ENCODE peak calls at places on chromosome 6, in six cellular contexts. P, E, M, G, F and O are unnamed samples.

GRCh38 chr6:36933102-36933501 is 21.4 kb upstream of the PI16 start:
- DNase-seq in P (no peak), E (no peak), M (no peak), G (no peak), F (peak), O (no peak)

GRCh38 chr6:152452639-152453038 is 184.5 kb downstream of the SYNE1 start:
- DNase-seq in P (no peak), E (no peak), M (no peak), G (no peak), F (no peak), O (no peak)

GRCh38 chr6:143260857-143261256 is 189.6 kb downstream of the ADAT2 start:
- DNase-seq in P (no peak), E (no peak), M (no peak), G (no peak), F (peak), O (no peak)

GRCh38 chr6:108689279-108690161 is 128.8 kb downstream of the FOXO3 start:
- DNase-seq in P (peak), E (no peak), M (no peak), G (peak), F (peak), O (peak)

GRCh38 chr6:133171989-133172604 is 69.1 kb upstream of the EYA4 start:
- DNase-seq in P (no peak), E (no peak), M (no peak), G (no peak), F (no peak), O (no peak)

GRCh38 chr6:33716379-33716778 is 4.9 kb upstream of the UQCC2 start:
- DNase-seq in P (no peak), E (no peak), M (no peak), G (no peak), F (no peak), O (no peak)

GRCh38 chr6:42401605-42401935 is 50.2 kb downstream of the TRERF1 start:
- DNase-seq in P (no peak), E (peak), M (no peak), G (no peak), F (no peak), O (no peak)

GRCh38 chr6:158481612-158482473 is 78.0 kb upstream of the TMEM181 start:
- DNase-seq in P (no peak), E (no peak), M (no peak), G (no peak), F (peak), O (no peak)

GRCh38 chr6:30881987-30882763 is 2.1 kb upstream of the DDR1 start:
- DNase-seq in P (no peak), E (no peak), M (no peak), G (peak), F (peak), O (no peak)

GRCh38 chr6:54014440-54014839 is 96.8 kb upstream of the MLIP start:
- DNase-seq in P (no peak), E (no peak), M (no peak), G (no peak), F (no peak), O (no peak)

GRCh38 chr6:110813813-110814487 is 1.3 kb downstream of the CDK19 start:
- DNase-seq in P (no peak), E (no peak), M (no peak), G (no peak), F (no peak), O (no peak)

GRCh38 chr6:110951986-110952794 is 6.3 kb upstream of the GTF3C6 start:
- DNase-seq in P (no peak), E (no peak), M (no peak), G (no peak), F (peak), O (no peak)

GRCh38 chr6:71012871-71013456 is 56.1 kb upstream of the B3GAT2 start:
- DNase-seq in P (no peak), E (no peak), M (no peak), G (no peak), F (peak), O (no peak)

GRCh38 chr6:22512716-22513452 is 56.5 kb upstream of the HDGFL1 start:
- DNase-seq in P (no peak), E (no peak), M (no peak), G (no peak), F (peak), O (no peak)

GRCh38 chr6:80742481-80742880 is 636.0 kb downstream of the BCKDHB start:
- DNase-seq in P (no peak), E (no peak), M (no peak), G (no peak), F (peak), O (no peak)